ENCODE peak calls at places on chromosome 13, in eight cellular contexts. S is transverse colon, P is HCT116, Q is GM23338, U is esophagus muscularis mucosa, C is spleen, A is sigmoid colon, Y is SK-N-SH. N is an unnamed sample.

GRCh38 chr13:26050568-26051230 is 1.1 kb downstream of the SHISA2 start:
- DNase-seq in S (no peak), P (no peak), Q (peak; percentile 79), U (peak; percentile 66), C (no peak), A (no peak), Y (peak; percentile 66), N (no peak)

GRCh38 chr13:88086577-88086976 is 415.4 kb downstream of the SLITRK5 start:
- DNase-seq in S (no peak), P (no peak), Q (no peak), U (no peak), C (no peak), A (no peak), Y (no peak), N (no peak)

GRCh38 chr13:113545455-113545930 is 39.1 kb upstream of the TFDP1 start:
- DNase-seq in S (peak; percentile 8), P (no peak), Q (no peak), U (no peak), C (peak; percentile 70), A (no peak), Y (peak; percentile 59), N (no peak)

GRCh38 chr13:49409008-49409407 is 34.9 kb downstream of the CAB39L start:
- DNase-seq in S (no peak), P (no peak), Q (no peak), U (no peak), C (no peak), A (no peak), Y (no peak), N (no peak)

GRCh38 chr13:106415971-106416370 is 119.5 kb downstream of the EFNB2 start:
- DNase-seq in S (no peak), P (no peak), Q (no peak), U (no peak), C (no peak), A (no peak), Y (no peak), N (no peak)

GRCh38 chr13:73273276-73273675 is 214.5 kb downstream of the KLF5 start:
- DNase-seq in S (no peak), P (no peak), Q (no peak), U (no peak), C (no peak), A (no peak), Y (no peak), N (no peak)

GRCh38 chr13:114259974-114260373 is 21.4 kb upstream of the UPF3A start:
- DNase-seq in S (peak; percentile 22), P (no peak), Q (no peak), U (peak; percentile 37), C (no peak), A (no peak), Y (no peak), N (no peak)

GRCh38 chr13:39597828-39598227 is 5.2 kb downstream of the LHFPL6 start:
- DNase-seq in S (no peak), P (no peak), Q (no peak), U (no peak), C (no peak), A (no peak), Y (no peak), N (no peak)

GRCh38 chr13:36475468-36475867 is 43.2 kb downstream of the CCNA1 start:
- DNase-seq in S (no peak), P (no peak), Q (peak; percentile 75), U (no peak), C (no peak), A (no peak), Y (peak; percentile 9), N (no peak)

GRCh38 chr13:67281476-67281875 is 51.3 kb upstream of the PCDH9 start:
- DNase-seq in S (no peak), P (no peak), Q (no peak), U (no peak), C (no peak), A (no peak), Y (no peak), N (no peak)

GRCh38 chr13:111575719-111576118 is 255.3 kb downstream of the TEX29 start:
- DNase-seq in S (no peak), P (no peak), Q (no peak), U (no peak), C (no peak), A (no peak), Y (no peak), N (no peak)
- TF ChIP-seq POLR2AphosphoS5 in S (no peak), P (no peak), Q (no peak), U (no peak), C (no peak), A (no peak), Y (no peak), N (no peak)

DNA sequence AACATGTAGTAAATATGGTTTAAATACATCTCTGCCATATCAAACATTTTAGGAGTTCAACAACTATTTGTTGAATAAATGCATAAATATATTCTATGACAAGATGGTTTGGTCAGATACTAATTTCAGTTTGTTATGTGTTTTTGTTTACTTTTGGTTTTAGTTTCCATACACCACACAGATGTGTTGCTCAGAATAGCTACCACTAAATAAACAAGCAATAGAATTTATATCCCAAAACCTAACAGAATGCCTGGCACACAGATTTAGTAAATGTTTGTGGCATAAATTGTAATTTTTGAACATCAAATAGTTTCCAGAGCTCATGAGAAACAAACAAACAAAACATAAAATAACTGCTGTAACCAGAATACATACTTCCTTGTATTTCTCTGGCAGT is 126.8 kb upstream of the ATXN8OS start:
- DNase-seq in S (no peak), P (no peak), Q (no peak), U (no peak), C (no peak), A (no peak), Y (no peak), N (no peak)
- H3K4me3 ChIP-seq in S (no peak overlapping the region), P (no peak overlapping the region), Q (no peak overlapping the region), U (no peak overlapping the region), C (no peak overlapping the region), A (no peak overlapping the region), Y (no peak overlapping the region), N (no peak overlapping the region)

GRCh38 chr13:24087611-24088235 is 72.8 kb upstream of the SPATA13 start:
- DNase-seq in S (peak; percentile 68), P (no peak), Q (no peak), U (no peak), C (no peak), A (no peak), Y (no peak), N (no peak)
- TF ChIP-seq POLR2AphosphoS5 in S (no peak), P (no peak), Q (no peak), U (no peak), C (peak; percentile 6), A (no peak), Y (no peak), N (no peak)

DNA sequence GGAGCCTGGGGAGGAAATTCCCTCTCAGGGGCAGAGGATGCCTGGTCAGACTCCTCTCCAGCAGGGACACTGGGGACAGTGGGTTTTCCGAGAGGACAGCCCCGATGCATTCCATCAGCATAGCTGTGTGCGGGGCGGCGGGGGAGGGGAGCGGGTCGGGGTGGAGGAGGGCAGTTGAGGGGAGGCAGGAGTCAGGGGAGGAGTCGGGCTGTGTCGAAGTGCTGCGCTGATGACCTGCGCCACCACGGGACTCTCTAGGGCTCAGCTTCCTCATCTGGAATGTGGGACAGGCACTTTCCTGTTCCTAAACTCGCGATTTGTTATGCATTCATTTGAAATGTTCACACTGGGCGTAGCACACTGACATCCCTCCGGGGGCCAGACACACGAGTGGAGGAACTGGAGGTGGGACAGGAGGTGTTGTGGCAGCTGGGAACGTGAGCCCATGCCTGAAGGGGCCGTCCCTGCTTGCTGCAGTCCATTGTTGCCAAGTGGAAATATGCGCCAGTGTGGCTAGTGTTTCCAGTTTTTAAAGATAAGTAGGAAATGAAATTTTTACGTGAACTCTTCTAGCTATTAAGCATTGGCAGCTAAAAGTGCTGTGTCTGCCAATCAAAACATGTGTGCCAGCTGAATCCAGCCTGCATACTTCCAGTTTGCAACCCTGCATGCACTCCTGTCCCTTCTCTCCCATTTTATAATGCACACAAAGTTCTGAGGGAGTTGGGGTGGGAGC is 43.3 kb downstream of the FLT1 start:
- DNase-seq in S (no peak), P (no peak), Q (peak; percentile 76), U (no peak), C (no peak), A (no peak), Y (no peak), N (no peak)
- H3K4me3 ChIP-seq in S (no peak overlapping the region), P (no peak overlapping the region), Q (no peak overlapping the region), U (no peak overlapping the region), C (no peak overlapping the region), A (no peak overlapping the region), Y (no peak overlapping the region), N (no peak overlapping the region)

GRCh38 chr13:46523972-46524737 is 28.8 kb upstream of the LRCH1 start:
- DNase-seq in S (no peak), P (no peak), Q (no peak), U (no peak), C (no peak), A (no peak), Y (no peak), N (no peak)

GRCh38 chr13:46530084-46530935 is 22.7 kb upstream of the LRCH1 start:
- DNase-seq in S (no peak), P (no peak), Q (no peak), U (no peak), C (no peak), A (no peak), Y (no peak), N (no peak)

GRCh38 chr13:46529509-46529908 is 23.5 kb upstream of the LRCH1 start:
- DNase-seq in S (no peak), P (no peak), Q (no peak), U (no peak), C (no peak), A (no peak), Y (no peak), N (no peak)

GRCh38 chr13:46526763-46527162 is 26.2 kb upstream of the LRCH1 start:
- DNase-seq in S (no peak), P (no peak), Q (no peak), U (no peak), C (no peak), A (no peak), Y (no peak), N (no peak)

GRCh38 chr13:46527237-46527636 is 25.7 kb upstream of the LRCH1 start:
- DNase-seq in S (no peak), P (no peak), Q (no peak), U (peak; percentile 64), C (no peak), A (no peak), Y (no peak), N (no peak)
- TF ChIP-seq POLR2AphosphoS5 in S (no peak), P (no peak), Q (no peak), U (no peak), C (no peak), A (no peak), Y (no peak), N (no peak)

GRCh38 chr13:99926014-99926731 is 45.4 kb downstream of the ZIC5 start:
- DNase-seq in S (peak; percentile 54), P (peak; percentile 15), Q (no peak), U (no peak), C (no peak), A (no peak), Y (peak; percentile 38), N (no peak)
- H3K4me3 ChIP-seq in S (peak overlapping the region; percentile 7), P (peak overlapping the region; percentile 53), Q (no peak overlapping the region), U (no peak overlapping the region), C (no peak overlapping the region), A (no peak overlapping the region), Y (peak overlapping the region; percentile 6), N (no peak overlapping the region)

N was measured in suprapubic skin.